ENCODE peak calls at places on chromosomes 11 and 22, in nine cellular contexts. W, O, I, L, P, Z, M, K and H are unnamed samples.

GRCh38 chr11:108698844-108699642 is 34.2 kb downstream of the DDX10 start:
- DNase-seq in W (no peak), O (no peak), I (no peak), L (no peak), P (no peak), Z (peak), M (no peak), K (no peak), H (no peak)

GRCh38 chr11:68211546-68211945 is 1.6 kb downstream of the KMT5B start:
- DNase-seq in W (peak), O (no peak), I (no peak), L (no peak), P (no peak), Z (no peak), M (no peak), K (no peak), H (no peak)

GRCh38 chr11:75820636-75821035 is 5.6 kb downstream of the UVRAG start:
- DNase-seq in W (no peak), O (no peak), I (no peak), L (no peak), P (no peak), Z (peak), M (no peak), K (no peak), H (no peak)

GRCh38 chr22:23394525-23395326 is 185.4 kb downstream of the IGLL1 start:
- DNase-seq in W (no peak), O (no peak), I (no peak), L (no peak), P (no peak), Z (no peak), M (no peak), K (no peak), H (peak)

GRCh38 chr22:44032126-44032730 is 8.1 kb downstream of the PARVB start:
- DNase-seq in W (no peak), O (no peak), I (no peak), L (no peak), P (no peak), Z (peak), M (no peak), K (no peak), H (no peak)

GRCh38 chr11:99592241-99592640 is 571.5 kb downstream of the CNTN5 start:
- DNase-seq in W (no peak), O (no peak), I (no peak), L (no peak), P (no peak), Z (no peak), M (no peak), K (no peak), H (no peak)

GRCh38 chr22:36077261-36077660 is 48.6 kb upstream of the RBFOX2 start:
- DNase-seq in W (no peak), O (no peak), I (peak), L (no peak), P (no peak), Z (peak), M (no peak), K (no peak), H (no peak)

GRCh38 chr11:128232588-128232987 is 354.8 kb downstream of the ETS1 start:
- DNase-seq in W (peak), O (peak), I (no peak), L (no peak), P (no peak), Z (no peak), M (no peak), K (no peak), H (no peak)

GRCh38 chr11:76788661-76789442 is 5.7 kb downstream of the TSKU start:
- DNase-seq in W (no peak), O (no peak), I (no peak), L (peak), P (no peak), Z (no peak), M (no peak), K (no peak), H (no peak)

GRCh38 chr11:1087961-1088926 is 13.6 kb downstream of the MUC2 start:
- DNase-seq in W (no peak), O (no peak), I (no peak), L (no peak), P (no peak), Z (no peak), M (no peak), K (no peak), H (no peak)

GRCh38 chr11:10490398-10491232 is 35.6 kb downstream of the AMPD3 start:
- DNase-seq in W (no peak), O (no peak), I (peak), L (peak), P (no peak), Z (peak), M (no peak), K (peak), H (no peak)

GRCh38 chr22:36741204-36741793 is 34.6 kb downstream of the IFT27 start:
- DNase-seq in W (no peak), O (no peak), I (no peak), L (no peak), P (peak), Z (no peak), M (no peak), K (no peak), H (peak)